ENCODE peak calls at places on chromosomes 13 and 19, in four cellular contexts. K, N, V and U are unnamed samples.

GRCh38 chr13:92716749-92717148 is 509.9 kb upstream of the GPC6 start:
- DNase-seq in K (no peak), V (peak), N (no peak), U (no peak)

GRCh38 chr13:104831823-104832222 is 1703.6 kb downstream of the EFNB2 start:
- DNase-seq in K (no peak), N (no peak), V (no peak), U (no peak)

GRCh38 chr19:5314012-5314906 is 26.4 kb downstream of the PTPRS start:
- DNase-seq in N (no peak), K (no peak), V (no peak), U (no peak)

GRCh38 chr13:36086117-36086516 is 45.1 kb downstream of the DCLK1 start:
- DNase-seq in K (no peak), V (no peak), N (no peak), U (no peak)

GRCh38 chr13:35179920-35180663 is 238.0 kb downstream of the NBEA start:
- DNase-seq in V (no peak), K (no peak), N (no peak), U (no peak)

GRCh38 chr13:113291997-113292862 is 4.8 kb upstream of the LAMP1 start:
- DNase-seq in V (peak), N (no peak), K (no peak), U (no peak)

GRCh38 chr13:30341815-30342570 is 34.6 kb upstream of the KATNAL1 start:
- DNase-seq in K (no peak), V (peak), N (peak), U (peak)

GRCh38 chr19:30207357-30207756 is 164.8 kb upstream of the ZNF536 start:
- DNase-seq in K (no peak), N (no peak), V (no peak), U (no peak)

GRCh38 chr13:113927661-113928581 is 46.0 kb downstream of the C13orf46 start:
- DNase-seq in V (no peak), K (no peak), N (peak), U (peak)

GRCh38 chr13:112767506-112768471 is 78.0 kb downstream of the ATP11A start:
- DNase-seq in K (peak), V (no peak), N (no peak), U (no peak)

GRCh38 chr13:102310691-102311432 is 91.0 kb downstream of the FGF14 start:
- DNase-seq in K (no peak), N (no peak), V (no peak), U (no peak)

GRCh38 chr13:51283361-51283760 is 56.1 kb upstream of the SERPINE3 start:
- DNase-seq in N (no peak), V (peak), K (no peak), U (no peak)

GRCh38 chr13:52955505-52955904 is 73.1 kb upstream of the OLFM4 start:
- DNase-seq in N (no peak), K (no peak), V (no peak), U (no peak)

GRCh38 chr19:37304884-37305255 is 66.0 kb upstream of the ZNF527 start:
- DNase-seq in K (no peak), V (no peak), N (no peak), U (no peak)

GRCh38 chr19:38004505-38005223 is 97.7 kb downstream of the SIPA1L3 start:
- DNase-seq in K (peak), N (peak), V (peak), U (peak)

GRCh38 chr19:46299695-46300094 is 2.9 kb downstream of the HIF3A start:
- DNase-seq in K (no peak), V (no peak), N (no peak), U (no peak)

GRCh38 chr19:11495481-11495880 is 10.2 kb downstream of the ZNF653 start:
- DNase-seq in V (no peak), K (no peak), N (no peak), U (no peak)

GRCh38 chr13:65540064-65540635 is 1690.0 kb downstream of the PCDH9 start:
- DNase-seq in K (no peak), V (peak), N (no peak), U (no peak)

DNA sequence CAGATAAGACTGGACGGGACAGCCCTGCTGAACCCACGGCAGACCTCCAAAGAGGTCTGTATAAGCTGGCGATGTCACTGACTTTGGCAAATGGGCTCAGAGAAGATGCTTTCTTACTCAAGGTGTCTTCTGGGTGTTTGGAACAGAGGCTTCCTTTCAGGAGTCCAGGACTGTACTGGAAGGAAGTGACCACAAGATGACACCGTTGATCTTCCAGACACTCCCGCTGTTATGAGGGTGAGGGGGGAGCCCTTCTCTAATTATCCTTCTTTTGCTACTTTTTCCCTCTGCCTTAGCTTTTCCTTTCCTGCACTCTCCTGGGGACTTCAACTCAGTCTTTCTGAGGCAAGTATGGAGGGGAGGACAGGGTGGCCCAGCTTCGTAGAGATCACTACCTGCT is 65.2 kb upstream of the ZNF599 start:
- DNase-seq in V (peak), N (no peak), K (no peak), U (no peak)
- TF ChIP-seq CTCF in V (peak), N (no peak), K (no peak), U (no peak)

DNA sequence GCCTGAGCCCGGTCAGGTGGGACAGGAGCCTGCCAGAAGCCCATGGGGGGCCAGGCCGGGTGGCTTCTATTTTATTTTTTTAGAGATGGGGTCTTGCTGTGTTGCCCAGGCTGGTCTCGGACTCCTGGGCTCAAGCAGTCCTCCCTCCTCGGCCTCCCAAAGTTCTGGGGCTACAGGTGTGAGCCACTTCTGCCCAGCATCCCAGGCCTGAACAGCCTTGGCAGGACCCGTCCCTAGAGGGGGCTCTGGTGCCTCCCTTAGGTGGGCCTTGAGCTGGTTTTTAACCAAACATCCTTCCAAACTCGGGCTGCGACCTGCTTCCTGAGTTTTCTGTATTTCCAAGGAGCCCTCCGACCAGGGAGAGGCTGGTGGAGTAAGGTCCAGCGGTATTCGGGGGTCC is 10.5 kb downstream of the COMP start:
- DNase-seq in N (no peak), V (no peak), K (no peak), U (no peak)
- TF ChIP-seq CTCF in N (no peak), V (no peak), K (no peak), U (no peak)

GRCh38 chr19:13363954-13364353 is 142.3 kb downstream of the CACNA1A start:
- DNase-seq in K (no peak), V (no peak), N (no peak), U (no peak)

GRCh38 chr19:13370948-13371347 is 135.3 kb downstream of the CACNA1A start:
- DNase-seq in K (no peak), V (no peak), N (no peak), U (no peak)

GRCh38 chr19:13363235-13363634 is 143.0 kb downstream of the CACNA1A start:
- DNase-seq in K (no peak), V (no peak), N (no peak), U (no peak)

GRCh38 chr19:13366529-13367143 is 139.6 kb downstream of the CACNA1A start:
- DNase-seq in V (peak), N (no peak), K (no peak), U (no peak)
- TF ChIP-seq CTCF in V (peak), N (peak), K (no peak), U (peak)

GRCh38 chr19:9847087-9847671 is 12.1 kb downstream of the PIN1 start:
- DNase-seq in N (no peak), K (no peak), V (peak), U (peak)
- TF ChIP-seq CTCF in N (peak), K (no peak), V (peak), U (peak)

DNA sequence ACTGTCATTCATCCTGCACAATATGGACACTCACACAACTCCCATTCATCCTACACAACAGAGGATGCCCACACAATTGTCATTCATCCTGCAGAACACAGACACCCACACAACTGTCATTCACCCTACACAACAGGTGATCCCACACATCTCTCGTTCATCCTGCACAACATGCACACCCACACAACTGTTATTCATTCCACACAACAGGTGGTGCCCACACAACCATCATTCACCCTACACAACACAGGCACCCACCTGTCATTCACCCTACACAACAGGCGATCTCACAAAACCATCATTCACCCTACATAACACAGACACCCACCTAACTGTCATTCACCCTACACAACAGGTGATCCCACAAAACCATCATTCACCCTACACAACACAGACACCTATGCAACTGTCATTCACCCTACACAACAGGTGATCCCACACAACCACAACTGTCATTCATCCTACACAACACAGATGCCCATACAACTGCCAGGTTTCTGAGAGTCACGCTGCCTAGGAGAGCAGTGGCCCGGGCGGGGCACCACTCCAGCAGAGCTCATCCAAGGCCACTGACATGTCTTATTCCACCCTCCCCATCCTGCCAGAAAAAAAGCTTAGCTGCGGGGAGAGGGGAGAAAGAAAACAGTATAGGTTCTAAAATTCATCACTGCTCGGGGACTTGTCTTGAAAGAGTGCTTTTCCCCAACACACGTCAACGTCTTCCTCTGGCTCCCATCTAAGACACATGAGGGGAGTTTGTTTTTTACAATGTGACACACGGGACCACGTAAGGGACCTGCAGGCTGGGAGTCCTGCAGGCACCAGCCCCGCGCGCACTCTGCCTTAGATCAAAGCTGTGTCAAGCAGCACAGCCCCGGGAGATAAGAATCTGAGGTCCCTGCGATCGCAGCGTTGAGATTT is 44.0 kb downstream of the KLF2 start:
- DNase-seq in V (no peak), N (no peak), K (no peak), U (no peak)
- TF ChIP-seq CTCF in V (no peak), N (no peak), K (no peak), U (no peak)

DNA sequence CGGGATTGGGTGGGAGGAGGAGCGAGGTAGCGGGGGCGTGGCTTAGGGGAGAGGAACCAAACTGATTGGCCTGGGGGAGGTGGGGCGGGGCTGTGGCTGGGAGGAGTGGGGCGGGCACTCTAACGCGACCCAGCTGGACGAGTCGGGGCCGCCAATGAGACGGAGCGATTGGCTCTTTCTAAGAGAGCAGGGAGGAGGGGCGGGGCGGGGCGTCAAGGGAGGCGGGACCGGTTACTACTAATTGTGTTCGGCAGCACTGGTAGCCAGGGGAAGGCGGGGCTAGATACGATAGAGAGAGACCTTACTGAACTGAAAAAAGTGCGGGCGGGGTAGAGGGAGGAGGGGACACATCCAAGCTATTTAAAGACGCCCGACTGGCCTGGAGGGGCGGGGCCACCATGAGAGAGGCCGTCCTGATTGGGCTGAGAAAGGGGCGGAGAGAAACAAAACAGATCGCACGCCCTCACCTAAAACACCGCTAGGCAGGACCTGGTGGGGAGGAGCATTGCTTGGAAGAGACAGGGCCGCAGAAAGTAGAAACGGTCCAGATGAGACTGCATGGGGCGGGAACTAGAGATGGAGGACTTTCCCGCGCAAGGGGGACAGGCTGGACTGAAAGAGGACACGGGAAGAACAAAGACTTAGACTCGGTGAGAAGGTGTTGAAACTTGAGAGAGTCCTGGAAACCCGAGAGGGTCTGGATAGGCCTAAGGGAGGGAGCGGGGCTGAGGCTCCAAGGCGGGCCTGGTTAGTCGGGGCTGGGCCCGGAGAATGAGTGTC is at the start of gene KCNC3:
- DNase-seq in V (peak), N (peak), K (peak), U (peak)
- TF ChIP-seq CTCF in V (no peak), N (no peak), K (no peak), U (no peak)